ENCODE peak calls at places on chromosomes 13 and 19, in six cellular contexts. G, V, Y, A, M and T are unnamed samples.

GRCh38 chr13:106550570-106551135 is 15.2 kb upstream of the EFNB2 start:
- DNase-seq in G (no peak), V (no peak), Y (no peak), A (no peak), M (no peak), T (no peak)

GRCh38 chr19:19062454-19063182 is 1.2 kb upstream of the SLC25A42 start:
- DNase-seq in G (peak; percentile 30), V (peak; percentile 22), Y (peak; percentile 7), A (no peak), M (peak; percentile 58), T (peak; percentile 69)

GRCh38 chr13:110402301-110403069 is 95.4 kb downstream of the COL4A2 start:
- DNase-seq in G (no peak), V (no peak), Y (no peak), A (no peak), M (no peak), T (no peak)

GRCh38 chr19:46886546-46887239 is 25.9 kb downstream of the ARHGAP35 start:
- DNase-seq in G (no peak), V (no peak), Y (no peak), A (no peak), M (no peak), T (no peak)

GRCh38 chr19:56314018-56314583 is 538 bp downstream of the ZSCAN5A start:
- DNase-seq in G (peak; percentile 67), V (no peak), Y (peak; percentile 28), A (no peak), M (peak; percentile 23), T (no peak)

GRCh38 chr19:49564616-49565045 is 15.7 kb downstream of the NOSIP start:
- DNase-seq in G (no peak), V (no peak), Y (no peak), A (no peak), M (no peak), T (no peak)

GRCh38 chr13:39201075-39201630 is 162.9 kb downstream of the NHLRC3 start:
- DNase-seq in G (no peak), V (no peak), Y (no peak), A (no peak), M (no peak), T (peak; percentile 3)

GRCh38 chr13:59677966-59678814 is 485.5 kb downstream of the DIAPH3 start:
- DNase-seq in G (peak; percentile 42), V (peak; percentile 79), Y (peak; percentile 6), A (no peak), M (peak; percentile 15), T (peak; percentile 56)

GRCh38 chr13:50128406-50129048 is 113.3 kb downstream of the KCNRG start:
- DNase-seq in G (no peak), V (no peak), Y (no peak), A (no peak), M (no peak), T (no peak)

GRCh38 chr13:112953591-112954487 is 15.2 kb upstream of the MCF2L start:
- DNase-seq in G (peak; percentile 58), V (no peak), Y (no peak), A (no peak), M (no peak), T (no peak)

GRCh38 chr19:17490411-17490810 is 20.1 kb downstream of the SLC27A1 start:
- DNase-seq in G (no peak), V (no peak), Y (no peak), A (no peak), M (no peak), T (no peak)

GRCh38 chr19:2221250-2221831 is 14.8 kb downstream of the PLEKHJ1 start:
- DNase-seq in G (no peak), V (peak; percentile 6), Y (no peak), A (no peak), M (no peak), T (peak; percentile 25)

GRCh38 chr19:2356036-2356646 is 3.9 kb upstream of the TMPRSS9 start:
- DNase-seq in G (no peak), V (no peak), Y (no peak), A (no peak), M (peak; percentile 52), T (no peak)

GRCh38 chr13:112133489-112134149 is 66.7 kb downstream of the SOX1 start:
- DNase-seq in G (no peak), V (no peak), Y (no peak), A (no peak), M (no peak), T (no peak)

GRCh38 chr19:3361384-3362216 is 4.8 kb upstream of the NFIC start:
- DNase-seq in G (no peak), V (no peak), Y (no peak), A (no peak), M (peak; percentile 59), T (no peak)

GRCh38 chr19:3358392-3358918 is 7.9 kb upstream of the NFIC start:
- DNase-seq in G (no peak), V (no peak), Y (no peak), A (no peak), M (no peak), T (no peak)

GRCh38 chr19:3360494-3361383 is 5.6 kb upstream of the NFIC start:
- DNase-seq in G (no peak), V (peak; percentile 47), Y (no peak), A (no peak), M (peak; percentile 84), T (peak; percentile 82)

GRCh38 chr19:3358919-3359849 is 7.2 kb upstream of the NFIC start:
- DNase-seq in G (no peak), V (no peak), Y (no peak), A (no peak), M (peak; percentile 94), T (peak; percentile 59)

GRCh38 chr19:3359850-3360493 is 6.4 kb upstream of the NFIC start:
- DNase-seq in G (no peak), V (no peak), Y (no peak), A (no peak), M (peak; percentile 63), T (peak; percentile 57)
- TF ChIP-seq MYC in G (no peak), V (no peak), Y (no peak), A (no peak), M (no peak), T (no peak)

DNA sequence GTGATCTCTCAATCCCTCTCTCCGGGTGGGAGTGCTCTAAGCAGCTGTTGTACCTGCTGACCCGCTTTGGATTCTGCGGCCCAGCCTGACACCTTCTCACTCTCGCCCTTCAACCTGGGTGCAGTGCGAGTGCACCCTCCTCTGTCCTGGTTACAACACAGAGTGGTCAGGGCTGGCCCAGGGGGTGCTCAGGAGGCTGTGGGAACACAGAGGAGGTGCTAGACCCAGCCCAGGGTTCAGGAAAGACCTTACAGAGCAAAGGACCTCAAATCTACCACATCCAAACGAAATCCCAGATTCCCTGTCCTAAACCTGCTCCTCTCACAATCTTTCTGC is 23.7 kb downstream of the ZNF175 start:
- DNase-seq in G (no peak), V (no peak), Y (no peak), A (no peak), M (no peak), T (no peak)
- TF ChIP-seq MAX in G (no peak), V (no peak), Y (no peak), A (no peak), M (no peak), T (no peak)

GRCh38 chr19:55247621-55248099 is 11.2 kb downstream of the PPP6R1 start:
- DNase-seq in G (no peak), V (no peak), Y (peak; percentile 43), A (no peak), M (no peak), T (peak; percentile 58)
- TF ChIP-seq MYC in G (no peak), V (no peak), Y (no peak), A (no peak), M (no peak), T (no peak)

DNA sequence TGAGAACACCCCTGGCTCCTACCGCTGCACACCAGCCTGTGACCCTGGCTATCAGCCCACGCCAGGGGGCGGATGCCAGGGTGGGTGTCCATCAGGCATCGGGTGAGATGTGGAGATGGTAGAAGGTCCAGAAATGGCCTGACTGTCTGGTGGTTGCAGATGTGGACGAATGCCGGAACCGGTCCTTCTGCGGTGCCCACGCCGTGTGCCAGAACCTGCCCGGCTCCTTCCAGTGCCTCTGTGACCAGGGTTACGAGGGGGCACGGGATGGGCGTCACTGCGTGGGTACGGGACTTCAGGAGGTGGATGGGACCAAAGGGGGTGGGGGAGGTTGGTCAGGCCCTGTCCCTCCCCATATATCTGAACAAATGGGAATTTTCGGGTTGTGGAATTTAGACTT is 15.8 kb downstream of the LTBP4 start:
- DNase-seq in G (no peak), V (no peak), Y (no peak), A (no peak), M (no peak), T (no peak)
- TF ChIP-seq MAX in G (no peak), V (no peak), Y (no peak), A (no peak), M (no peak), T (no peak)

GRCh38 chr13:38103851-38104250 is 234.3 kb upstream of the TRPC4 start:
- DNase-seq in G (no peak), V (no peak), Y (no peak), A (no peak), M (no peak), T (no peak)
- TF ChIP-seq MYC in G (no peak), V (no peak), Y (no peak), A (no peak), M (no peak), T (no peak)

DNA sequence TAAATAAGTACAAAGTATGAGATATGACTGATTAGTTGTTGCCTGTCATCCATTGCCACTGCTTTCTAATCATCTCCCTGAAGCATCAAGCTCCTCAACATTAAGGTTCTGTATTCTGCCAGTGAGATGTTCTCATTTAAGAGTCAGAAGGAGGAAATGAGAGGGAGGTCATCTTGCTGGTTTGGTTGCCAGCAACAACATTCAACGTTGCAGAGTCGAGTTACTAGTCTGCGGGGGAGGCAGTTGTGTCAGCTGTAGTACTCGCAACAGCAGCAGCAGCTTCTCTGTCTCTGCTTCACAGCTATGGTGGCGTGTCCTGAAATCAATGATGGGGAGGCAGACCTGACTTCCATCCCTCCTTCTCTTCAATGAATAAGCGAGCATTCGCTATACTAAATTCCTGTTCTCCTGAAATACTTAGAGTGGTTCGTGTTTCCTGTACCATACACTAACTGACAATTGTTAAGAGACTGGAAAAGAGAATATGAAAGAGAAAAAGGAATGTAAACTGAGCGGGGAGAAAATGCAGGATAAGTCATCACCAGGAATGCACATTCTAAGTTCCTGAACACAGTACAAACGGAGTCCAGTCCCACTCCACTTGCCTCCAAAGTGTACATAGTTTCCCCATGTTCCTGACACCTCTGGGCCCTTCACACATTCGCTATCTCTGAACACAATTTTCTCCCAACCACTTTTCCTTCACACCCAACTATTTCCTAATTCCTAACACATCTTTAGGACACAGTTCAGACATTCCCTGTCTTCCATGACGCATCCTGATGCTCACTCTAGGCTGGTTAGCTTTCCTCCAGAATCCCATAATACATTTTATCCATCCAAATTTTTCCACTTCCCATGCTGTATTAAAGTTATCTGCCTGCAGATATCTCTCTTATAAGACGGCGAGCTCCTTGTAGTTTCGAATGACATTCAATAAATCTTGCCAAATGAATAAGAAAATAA is 263.0 kb downstream of the KLF12 start:
- DNase-seq in G (no peak), V (peak; percentile 22), Y (no peak), A (no peak), M (no peak), T (peak; percentile 8)
- TF ChIP-seq MAX in G (no peak), V (no peak), Y (no peak), A (no peak), M (no peak), T (no peak)